ENCODE peak calls at places on chromosomes 3 and 15, in six cellular contexts. V, A, Z, N, G and C are unnamed samples. For H3K36me3, the result is how much of the 10 kb centered on the place peaks cover.

GRCh38 chr15:63513271-63513670 is 8.9 kb downstream of the USP3 start:
- DNase-seq in V (no peak), N (no peak), A (no peak), Z (no peak), G (no peak), C (no peak)

GRCh38 chr15:90571063-90571541 is 41.4 kb downstream of the CRTC3 start:
- DNase-seq in A (no peak), G (peak), Z (no peak), N (peak), V (no peak), C (peak)

GRCh38 chr3:124699686-124700396 is 30.4 kb upstream of the UMPS start:
- DNase-seq in V (no peak), A (peak), Z (no peak), N (peak), G (peak), C (no peak)

GRCh38 chr15:42007386-42007785 is 13.5 kb downstream of the PLA2G4E start:
- DNase-seq in Z (no peak), N (no peak), A (no peak), G (no peak), V (no peak), C (no peak)

GRCh38 chr15:101039461-101039860 is 120.3 kb downstream of the LRRK1 start:
- DNase-seq in Z (no peak), A (no peak), G (no peak), N (peak), V (no peak), C (no peak)

GRCh38 chr3:83928391-83928790 is 1030.4 kb upstream of the CADM2 start:
- DNase-seq in G (no peak), N (no peak), Z (no peak), V (no peak), A (peak), C (no peak)

GRCh38 chr3:174495928-174496327 is 363.2 kb upstream of the NAALADL2 start:
- DNase-seq in A (no peak), Z (no peak), N (peak), V (no peak), G (no peak), C (no peak)

GRCh38 chr3:196340466-196340865 is 2.3 kb upstream of the TM4SF19 start:
- DNase-seq in Z (no peak), G (no peak), V (no peak), N (no peak), A (no peak), C (no peak)

GRCh38 chr3:184315871-184316661 is 1.7 kb downstream of the EIF4G1 start:
- DNase-seq in G (peak), A (no peak), V (no peak), Z (no peak), N (no peak), C (no peak)

GRCh38 chr15:48352474-48353072 is 21.3 kb downstream of the DUT start:
- DNase-seq in Z (peak), A (peak), V (peak), N (peak), G (peak), C (no peak)

GRCh38 chr15:64610257-64610919 is 150.0 kb downstream of the ZNF609 start:
- DNase-seq in Z (no peak), G (no peak), A (no peak), V (no peak), N (no peak), C (no peak)

DNA sequence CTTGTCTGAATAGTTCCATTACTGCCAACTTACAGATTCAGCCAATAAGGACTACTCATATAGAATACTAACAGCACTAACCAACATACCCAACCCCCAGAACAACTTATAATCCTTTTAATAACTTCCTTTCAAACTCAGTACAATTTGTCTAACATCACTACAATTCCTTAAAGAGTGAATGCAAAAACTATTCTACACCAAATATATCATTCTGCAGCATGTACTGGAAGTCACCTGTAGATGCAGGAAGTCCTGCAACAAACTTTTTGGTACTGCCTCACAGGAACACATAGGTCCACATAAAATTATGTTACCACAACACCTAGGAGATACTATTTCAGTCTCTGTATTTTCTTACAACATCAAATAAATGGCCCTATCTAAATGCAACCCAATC is 2.1 kb downstream of the CCNL1 start:
- DNase-seq in G (no peak), Z (no peak), V (no peak), A (no peak), N (no peak), C (no peak)
- H3K36me3 ChIP-seq in G (half or more), Z (half or more), V (under half), A (half or more), N (under half), C (under half)

DNA sequence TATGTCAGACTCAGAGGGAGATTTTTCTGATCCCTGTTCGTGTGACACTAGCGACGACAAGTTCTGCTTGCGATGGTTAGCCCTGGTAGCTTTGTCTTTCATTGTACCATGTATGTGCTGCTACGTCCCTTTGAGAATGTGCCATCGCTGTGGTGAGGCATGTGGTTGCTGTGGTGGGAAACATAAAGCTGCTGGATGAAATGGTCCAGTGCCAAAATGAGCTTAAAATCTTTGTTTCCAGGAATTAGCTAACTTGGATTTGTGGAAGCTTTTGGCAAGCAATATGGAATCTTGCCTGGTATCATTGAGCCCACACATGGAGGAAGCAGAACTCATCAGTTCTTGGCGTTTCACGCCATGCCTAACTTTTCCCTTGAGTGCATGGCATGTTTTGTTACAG is 98.8 kb downstream of the SPRED1 start:
- DNase-seq in V (no peak), Z (no peak), G (no peak), N (no peak), A (no peak), C (no peak)
- H3K36me3 ChIP-seq in V (under half), Z (under half), G (under half), N (under half), A (under half), C (under half)

DNA sequence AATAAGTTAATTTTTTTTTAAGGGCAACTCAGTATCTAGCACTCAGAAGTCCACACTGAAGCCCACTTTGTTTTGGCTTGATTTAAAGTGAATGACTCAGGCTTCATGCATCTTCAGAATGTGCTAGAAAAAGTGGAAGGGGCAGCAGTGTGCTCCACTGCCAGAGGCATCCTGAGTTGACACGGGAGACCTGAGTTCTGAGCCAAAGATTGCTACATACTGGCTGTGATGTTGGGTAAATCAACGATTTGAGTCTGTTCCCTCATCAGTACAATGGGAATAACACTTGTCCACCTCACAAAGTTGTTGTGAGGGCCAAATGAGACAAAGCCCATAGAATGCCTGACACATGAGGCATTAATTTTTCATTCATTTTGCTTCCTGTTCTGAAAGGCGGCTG is 19.0 kb downstream of the TMEM43 start:
- DNase-seq in V (peak), N (peak), Z (no peak), G (no peak), A (no peak), C (no peak)
- H3K36me3 ChIP-seq in V (under half), N (under half), Z (half or more), G (half or more), A (under half), C (under half)

DNA sequence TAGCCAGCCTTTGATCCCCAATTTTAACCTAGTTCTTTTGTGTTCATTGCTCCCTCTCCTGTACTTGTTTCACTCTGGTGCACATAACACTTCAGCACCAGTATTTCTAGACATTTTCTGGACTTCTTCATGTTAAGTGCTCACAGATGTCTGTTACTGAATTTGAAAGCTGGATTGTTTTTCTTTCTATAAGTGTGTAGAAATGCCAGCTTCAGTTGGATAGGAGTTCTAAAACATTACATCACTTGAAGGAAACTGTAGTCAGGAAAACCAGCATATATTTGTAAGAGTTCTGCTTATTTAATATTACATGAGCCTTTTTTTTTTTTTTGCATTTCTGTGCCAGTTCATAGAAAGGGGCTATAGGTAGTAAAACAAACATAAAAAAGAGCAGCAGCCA is 21.6 kb downstream of the QTRT2 start:
- DNase-seq in V (no peak), A (no peak), Z (no peak), N (no peak), G (no peak), C (no peak)
- H3K36me3 ChIP-seq in V (under half), A (under half), Z (half or more), N (under half), G (half or more), C (under half)

GRCh38 chr3:48624767-48625166 is 3.2 kb upstream of the TMEM89 start:
- DNase-seq in G (no peak), V (no peak), A (no peak), Z (no peak), N (no peak), C (no peak)
- H3K36me3 ChIP-seq in G (under half), V (under half), A (under half), Z (under half), N (under half), C (under half)

DNA sequence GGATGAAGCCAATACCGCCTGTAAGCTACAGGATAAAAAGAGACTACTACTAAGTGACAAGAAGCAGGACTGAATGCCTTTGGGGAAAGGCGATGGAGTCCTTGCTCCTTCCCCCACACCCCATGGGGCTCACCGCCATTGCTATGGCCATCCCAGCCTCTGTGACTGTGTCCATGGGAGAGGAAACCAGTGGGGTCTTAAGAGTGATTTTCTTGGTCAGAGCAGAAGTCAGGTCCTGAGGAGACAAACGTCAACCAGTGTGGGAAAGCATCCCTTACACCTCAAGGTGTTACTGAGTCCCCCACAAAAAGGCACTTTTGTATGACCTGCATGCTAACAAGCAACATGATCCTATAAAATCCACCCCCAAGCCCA is 913 bp downstream of the IMPDH2 start:
- DNase-seq in V (no peak), Z (no peak), N (no peak), A (no peak), G (no peak), C (no peak)
- H3K36me3 ChIP-seq in V (under half), Z (half or more), N (under half), A (half or more), G (half or more), C (under half)

GRCh38 chr3:49512791-49513355 is 41.4 kb upstream of the BSN start:
- DNase-seq in A (no peak), G (no peak), N (no peak), Z (no peak), V (no peak), C (no peak)
- H3K36me3 ChIP-seq in A (under half), G (half or more), N (under half), Z (half or more), V (under half), C (under half)